ENCODE peak calls at places on chromosomes 7 and 10, in four cellular contexts. E is progenitor cell of endocrine pancreas, Q is lower leg skin, L is glutamatergic neuron. K is an unnamed sample.

GRCh38 chr7:131507592-131508331 is 48.7 kb downstream of the PODXL start:
- DNase-seq in E (peak), Q (peak), L (peak), K (peak)

GRCh38 chr10:64523065-64523759 is 1002.0 kb downstream of the REEP3 start:
- DNase-seq in E (no peak), Q (no peak), L (no peak), K (no peak)

GRCh38 chr7:816751-817671 is 15.3 kb upstream of the SUN1 start:
- DNase-seq in E (peak), Q (no peak), L (no peak), K (no peak)

GRCh38 chr7:105890290-105890997 is 14.0 kb upstream of the ATXN7L1 start:
- DNase-seq in E (no peak), Q (no peak), L (no peak), K (no peak)

GRCh38 chr10:50395279-50395678 is 144.0 kb upstream of the ASAH2 start:
- DNase-seq in E (no peak), Q (no peak), L (no peak), K (no peak)

GRCh38 chr7:85529197-85529596 is 342.3 kb upstream of the SEMA3D start:
- DNase-seq in E (no peak), Q (no peak), L (no peak), K (no peak)

GRCh38 chr10:85657478-85658113 is 709.0 kb downstream of the GRID1 start:
- DNase-seq in E (no peak), Q (no peak), L (no peak), K (no peak)

GRCh38 chr7:44291066-44291732 is 34.2 kb downstream of the CAMK2B start:
- DNase-seq in E (peak), Q (peak), L (no peak), K (peak)

GRCh38 chr7:150737265-150738055 is at the start of gene GIMAP5:
- DNase-seq in E (no peak), Q (no peak), L (no peak), K (no peak)

GRCh38 chr7:141737118-141737835 is 881 bp upstream of the SSBP1 start:
- DNase-seq in E (no peak), Q (no peak), L (no peak), K (no peak)

GRCh38 chr10:122780391-122780790 is 65.3 kb downstream of the CUZD1 start:
- DNase-seq in E (no peak), Q (no peak), L (no peak), K (no peak)

GRCh38 chr10:93464826-93465388 is 17.2 kb downstream of the MYOF start:
- DNase-seq in E (no peak), Q (no peak), L (no peak), K (no peak)

GRCh38 chr7:158903897-158904541 is 47.7 kb downstream of the DYNC2I1 start:
- DNase-seq in E (no peak), Q (no peak), L (no peak), K (no peak)

GRCh38 chr7:112821345-112821744 is 31.2 kb upstream of the TMEM168 start:
- DNase-seq in E (no peak), Q (no peak), L (no peak), K (no peak)

GRCh38 chr7:134307320-134307719 is 9.4 kb downstream of the SLC35B4 start:
- DNase-seq in E (no peak), Q (no peak), L (no peak), K (no peak)

GRCh38 chr10:24465124-24465874 is 256.4 kb downstream of the KIAA1217 start:
- DNase-seq in E (no peak), Q (no peak), L (no peak), K (no peak)

GRCh38 chr7:132075573-132075972 is 500.7 kb downstream of the PLXNA4 start:
- DNase-seq in E (no peak), Q (peak), L (no peak), K (no peak)

GRCh38 chr7:42272793-42273665 is 36.0 kb upstream of the GLI3 start:
- DNase-seq in E (no peak), Q (no peak), L (no peak), K (no peak)
- TF ChIP-seq CTCF in E (no peak), Q (no peak), L (no peak), K (peak)

GRCh38 chr10:90504172-90504571 is 353.7 kb downstream of the HTR7 start:
- DNase-seq in E (no peak), Q (no peak), L (no peak), K (no peak)
- TF ChIP-seq CTCF in E (peak), Q (no peak), L (no peak), K (peak)

GRCh38 chr7:100400656-100401055 is 27.4 kb downstream of the PILRA start:
- DNase-seq in E (no peak), Q (no peak), L (peak), K (no peak)

GRCh38 chr7:100400041-100400440 is 26.8 kb downstream of the PILRA start:
- DNase-seq in E (no peak), Q (no peak), L (no peak), K (no peak)

GRCh38 chr7:100398239-100398638 is 25.0 kb downstream of the PILRA start:
- DNase-seq in E (no peak), Q (no peak), L (no peak), K (no peak)

GRCh38 chr7:100396421-100396982 is 23.2 kb downstream of the PILRA start:
- DNase-seq in E (no peak), Q (no peak), L (no peak), K (no peak)

GRCh38 chr7:100397336-100398081 is 24.2 kb downstream of the PILRA start:
- DNase-seq in E (no peak), Q (no peak), L (no peak), K (no peak)
- TF ChIP-seq CTCF in E (peak), Q (no peak), L (no peak), K (no peak)

GRCh38 chr7:95798401-95798930 is 26.1 kb downstream of the DYNC1I1 start:
- DNase-seq in E (no peak), Q (no peak), L (no peak), K (no peak)

GRCh38 chr7:95796617-95797016 is 24.3 kb downstream of the DYNC1I1 start:
- DNase-seq in E (no peak), Q (no peak), L (no peak), K (no peak)

GRCh38 chr7:95793658-95794057 is 21.3 kb downstream of the DYNC1I1 start:
- DNase-seq in E (no peak), Q (no peak), L (no peak), K (no peak)

GRCh38 chr7:95800787-95801186 is 28.4 kb downstream of the DYNC1I1 start:
- DNase-seq in E (no peak), Q (no peak), L (no peak), K (no peak)

DNA sequence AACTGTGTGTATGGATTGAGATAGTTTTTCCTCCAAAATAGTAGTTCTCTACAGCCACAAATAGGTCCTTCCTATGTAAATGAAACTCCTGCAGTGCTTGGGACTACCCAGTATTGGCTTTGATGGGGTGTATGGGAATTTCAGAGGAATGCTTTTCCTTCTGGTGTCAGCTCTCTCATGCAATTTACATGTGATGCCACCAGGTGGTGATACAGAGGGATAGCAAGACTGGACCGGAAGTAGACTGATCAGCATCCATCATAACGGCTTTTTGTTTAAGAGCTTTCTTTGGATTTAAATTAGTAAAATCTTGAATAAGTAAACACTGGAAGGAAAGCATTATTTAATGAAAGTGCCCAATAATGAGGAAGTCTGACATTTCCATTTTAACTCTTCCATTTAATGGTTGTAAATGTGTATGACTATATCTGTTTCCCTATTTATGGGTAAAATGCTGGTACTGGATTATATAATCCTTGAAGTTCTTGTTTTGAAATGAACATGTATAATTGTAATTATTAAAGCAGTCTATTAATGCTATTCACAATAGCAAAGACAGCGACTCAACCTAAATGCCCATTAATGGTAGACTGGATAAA is 22.7 kb downstream of the DYNC1I1 start:
- DNase-seq in E (no peak), Q (no peak), L (no peak), K (no peak)
- TF ChIP-seq CTCF in E (peak), Q (no peak), L (peak), K (peak)

DNA sequence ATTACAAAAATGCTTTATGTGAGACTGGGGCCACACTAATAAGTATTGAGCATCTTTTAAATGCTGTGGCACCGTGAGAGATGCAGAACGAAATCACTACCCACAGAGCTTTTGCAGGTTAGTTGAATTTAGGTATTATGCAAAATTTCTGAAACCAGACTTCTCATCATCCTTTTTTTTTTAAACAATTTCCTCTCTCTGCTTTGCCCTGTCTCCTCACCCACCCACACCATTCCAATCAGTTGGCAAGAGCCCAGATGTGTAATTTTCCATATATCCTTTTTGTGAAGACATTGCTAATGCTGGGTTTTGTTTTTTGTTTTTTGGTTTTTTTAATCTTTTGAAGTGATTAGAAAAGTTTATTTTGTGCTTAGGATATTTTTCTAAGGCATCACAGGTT is 1.1 kb downstream of the YAE1 start:
- DNase-seq in E (no peak), Q (no peak), L (no peak), K (no peak)
- TF ChIP-seq CTCF in E (no peak), Q (no peak), L (no peak), K (no peak)

DNA sequence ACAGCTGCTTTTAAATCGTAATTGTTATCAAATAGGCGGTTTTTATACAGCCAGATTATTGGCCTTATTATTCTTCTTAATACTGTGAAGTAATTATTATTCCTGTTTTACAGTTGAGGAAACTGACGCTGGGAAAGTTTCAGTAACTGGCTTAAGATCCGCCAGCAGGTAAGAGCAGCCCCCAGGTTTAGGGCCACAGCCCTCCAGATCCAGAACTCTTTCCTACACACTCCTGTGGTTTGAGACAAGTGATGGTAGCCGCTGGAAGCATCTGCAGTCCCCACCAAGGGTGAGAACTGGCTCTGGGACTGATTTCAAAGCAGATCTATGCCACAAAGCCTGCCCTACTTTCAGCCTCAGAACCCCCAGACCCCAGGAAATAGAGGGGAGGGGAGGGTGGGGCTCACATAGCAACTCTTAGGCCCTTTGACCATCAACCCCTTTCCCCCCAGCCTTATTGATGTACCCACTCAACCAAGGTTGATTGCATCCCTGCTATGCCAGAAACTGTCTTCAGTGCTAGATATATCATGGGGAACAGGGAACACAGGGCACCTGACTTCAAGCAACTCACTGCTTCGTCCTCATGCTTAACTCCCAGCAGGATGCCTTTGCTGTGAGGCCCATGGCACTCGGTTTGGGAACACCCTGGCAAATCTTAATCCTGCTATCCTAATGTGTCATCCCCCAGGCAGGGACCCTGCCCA is 2.9 kb upstream of the UNC5B start:
- DNase-seq in E (no peak), Q (peak), L (no peak), K (no peak)
- TF ChIP-seq CTCF in E (no peak), Q (no peak), L (peak), K (peak)

DNA sequence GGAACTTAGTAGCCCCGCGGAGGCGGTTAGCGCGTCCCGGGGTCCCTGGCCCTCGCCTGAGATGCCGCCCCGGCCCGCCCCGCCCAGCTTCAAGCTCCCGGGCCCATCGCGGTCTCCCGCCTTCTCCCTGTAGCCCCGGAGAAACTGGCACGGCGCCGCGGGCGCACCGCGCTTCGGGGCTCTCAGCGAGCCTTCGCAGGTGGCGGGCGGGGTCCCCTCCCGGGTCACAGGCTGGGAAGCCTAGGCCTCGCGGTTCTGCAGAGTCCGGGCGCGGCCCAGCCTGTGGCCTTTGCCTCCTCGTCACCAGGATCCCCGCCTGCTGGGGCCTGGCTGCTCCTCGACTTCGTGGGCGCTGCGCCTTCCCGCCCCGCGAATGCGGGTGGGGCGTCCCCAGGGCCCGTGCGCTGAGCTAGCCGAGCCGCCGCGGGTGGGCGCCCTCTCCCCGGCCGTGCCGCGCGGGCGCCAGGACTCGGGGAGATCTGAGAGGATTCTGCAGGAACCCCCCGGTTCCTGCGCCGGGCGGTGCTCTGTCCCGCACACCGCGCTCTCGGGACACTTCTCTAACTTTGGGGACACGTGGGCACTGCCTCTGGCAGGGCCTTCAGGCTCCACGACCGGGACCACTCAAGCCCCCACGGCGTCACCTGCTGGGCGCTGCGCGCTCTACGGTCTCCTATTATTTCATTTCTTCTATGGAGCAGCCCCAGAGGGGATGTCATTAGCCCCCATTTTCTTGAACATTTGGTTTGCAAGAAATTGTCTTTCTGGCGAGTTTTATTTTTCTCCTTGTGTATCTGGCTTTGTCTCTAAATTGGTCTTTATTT is 683 bp upstream of the RGS10 start:
- DNase-seq in E (peak), Q (peak), L (peak), K (no peak)
- TF ChIP-seq CTCF in E (peak), Q (no peak), L (peak), K (peak)